ENCODE peak calls at places on chromosomes 5 and 9, in seven cellular contexts. E is mesendoderm, J is mammary epithelial cell, N is esophagus squamous epithelium, I is gastrocnemius medialis, Z is psoas muscle, C is iPS DF 6.9. U is an unnamed sample.

GRCh38 chr9:88007291-88007650 is 32.9 kb upstream of the CDK20 start:
- DNase-seq in I (no peak), Z (no peak), N (no peak), J (no peak), E (peak; percentile 51), C (no peak), U (no peak)

GRCh38 chr9:93813687-93814560 is 141.2 kb downstream of the BARX1 start:
- DNase-seq in N (no peak), C (no peak), J (no peak), I (no peak), Z (no peak), E (no peak), U (no peak)

GRCh38 chr5:143085319-143085917 is 315.2 kb downstream of the ARHGAP26 start:
- DNase-seq in J (no peak), C (no peak), N (no peak), E (no peak), I (no peak), Z (no peak), U (no peak)

GRCh38 chr9:128011071-128011817 is 30.5 kb upstream of the EEIG1 start:
- DNase-seq in Z (no peak), E (no peak), C (no peak), N (no peak), J (no peak), I (no peak), U (no peak)

GRCh38 chr5:32074401-32074800 is 99.7 kb downstream of the GOLPH3 start:
- DNase-seq in E (peak; percentile 51), N (no peak), J (no peak), Z (no peak), C (no peak), I (no peak), U (peak; percentile 37)

GRCh38 chr9:131982683-131983239 is 96.9 kb downstream of the MED27 start:
- DNase-seq in J (peak; percentile 32), I (no peak), N (no peak), E (no peak), C (no peak), Z (no peak), U (no peak)

GRCh38 chr5:83745821-83746220 is 25.2 kb upstream of the HAPLN1 start:
- DNase-seq in Z (no peak), I (no peak), C (no peak), J (no peak), N (no peak), E (no peak), U (no peak)

GRCh38 chr5:58582004-58582403 is 871 bp upstream of the RAB3C start:
- DNase-seq in N (no peak), Z (no peak), J (no peak), E (peak; percentile 51), C (no peak), I (no peak), U (no peak)

GRCh38 chr9:107390319-107390718 is 99.2 kb downstream of the KLF4 start:
- DNase-seq in C (no peak), N (no peak), E (no peak), Z (no peak), J (peak; percentile 23), I (no peak), U (no peak)

GRCh38 chr5:1551913-1552312 is 28.2 kb upstream of the LPCAT1 start:
- DNase-seq in C (no peak), Z (no peak), J (no peak), E (no peak), I (no peak), N (no peak), U (no peak)

GRCh38 chr9:120710110-120710981 is 3.9 kb downstream of the MEGF9 start:
- DNase-seq in Z (no peak), C (no peak), E (no peak), I (peak; percentile 42), N (no peak), J (peak; percentile 73), U (no peak)

GRCh38 chr5:119439140-119439625 is 13.1 kb upstream of the HSD17B4 start:
- DNase-seq in I (no peak), E (no peak), J (peak; percentile 69), N (no peak), C (no peak), Z (no peak), U (no peak)

GRCh38 chr5:76870046-76870445 is 20.2 kb downstream of the S100Z start:
- DNase-seq in J (no peak), I (no peak), C (no peak), E (peak; percentile 67), N (no peak), Z (no peak), U (no peak)

GRCh38 chr5:93829346-93829745 is 87.9 kb upstream of the POU5F2 start:
- DNase-seq in Z (no peak), N (no peak), E (no peak), J (no peak), I (no peak), C (no peak), U (no peak)

GRCh38 chr5:72380491-72381274 is 60.5 kb downstream of the PTCD2 start:
- DNase-seq in N (no peak), J (no peak), E (no peak), I (no peak), Z (no peak), C (no peak), U (no peak)

GRCh38 chr5:158701406-158702177 is 398.1 kb downstream of the EBF1 start:
- DNase-seq in J (peak; percentile 59), I (no peak), C (no peak), Z (no peak), E (no peak), N (no peak), U (no peak)

GRCh38 chr5:66223637-66224036 is 79.5 kb downstream of the SREK1 start:
- DNase-seq in J (no peak), I (no peak), Z (no peak), N (no peak), E (peak; percentile 62), C (no peak), U (no peak)

GRCh38 chr9:123637940-123638634 is 282.1 kb downstream of the CRB2 start:
- DNase-seq in I (no peak), N (no peak), C (no peak), J (no peak), E (peak; percentile 44), Z (no peak), U (no peak)

GRCh38 chr9:92094655-92095054 is 20.6 kb downstream of the SPTLC1 start:
- DNase-seq in I (no peak), E (peak; percentile 72), Z (no peak), J (no peak), C (no peak), N (no peak), U (no peak)

GRCh38 chr5:11672385-11673085 is 231.7 kb downstream of the CTNND2 start:
- DNase-seq in N (no peak), I (no peak), E (peak; percentile 5), Z (no peak), C (no peak), J (no peak), U (no peak)

GRCh38 chr5:6472792-6473191 is 24.1 kb downstream of the UBE2QL1 start:
- DNase-seq in J (no peak), I (no peak), N (no peak), C (no peak), Z (no peak), E (no peak), U (no peak)

GRCh38 chr9:126147186-126147585 is 179.4 kb upstream of the MVB12B start:
- DNase-seq in J (no peak), I (no peak), N (no peak), Z (no peak), E (no peak), C (no peak), U (no peak)

GRCh38 chr5:67644221-67644920 is 447.8 kb upstream of the CD180 start:
- DNase-seq in E (peak; percentile 4), J (no peak), C (no peak), Z (no peak), I (no peak), N (no peak), U (no peak)

GRCh38 chr5:122141751-122142150 is 12.4 kb downstream of the ZNF474 start:
- DNase-seq in N (no peak), Z (no peak), C (no peak), I (no peak), E (no peak), J (no peak), U (no peak)

GRCh38 chr9:3527653-3527960 is 1.8 kb upstream of the RFX3 start:
- DNase-seq in C (no peak), N (no peak), J (no peak), Z (no peak), I (no peak), E (no peak), U (no peak)
- H3K4me3 ChIP-seq in C (peak overlapping the region; percentile 91), N (peak overlapping the region; percentile 59), J (peak overlapping the region; percentile 78), Z (peak overlapping the region; percentile 80), I (peak overlapping the region; percentile 81), E (no peak overlapping the region), U (peak overlapping the region; percentile 85)

GRCh38 chr9:114515528-114515927 is 10.3 kb upstream of the WHRN start:
- DNase-seq in C (no peak), Z (no peak), I (no peak), E (no peak), N (no peak), J (no peak), U (no peak)
- H3K27ac ChIP-seq in C (no peak overlapping the region), Z (no peak overlapping the region), I (no peak overlapping the region), E (no peak overlapping the region), N (no peak overlapping the region), J (no peak overlapping the region), U (no peak overlapping the region)

GRCh38 chr9:112239284-112239683 is 64.2 kb upstream of the SUSD1 start:
- DNase-seq in E (peak; percentile 50), J (no peak), Z (no peak), C (no peak), N (no peak), I (no peak), U (no peak)
- H3K4me1 ChIP-seq in E (no peaks in the 10 kb centered on the region), J (peaks cover 14% of the 10 kb centered on the region), Z (no peaks in the 10 kb centered on the region), C (no peaks in the 10 kb centered on the region), N (peaks cover 11% of the 10 kb centered on the region), I (no peaks in the 10 kb centered on the region), U (no peaks in the 10 kb centered on the region)

GRCh38 chr5:173231996-173232498 is 3.0 kb downstream of the NKX2-5 start:
- DNase-seq in N (no peak), I (no peak), Z (no peak), E (peak; percentile 11), C (no peak), J (no peak), U (no peak)

GRCh38 chr5:173231381-173231766 is 3.6 kb downstream of the NKX2-5 start:
- DNase-seq in I (no peak), E (no peak), N (no peak), J (no peak), Z (no peak), C (no peak), U (no peak)

GRCh38 chr5:173234129-173234793 is 745 bp downstream of the NKX2-5 start:
- DNase-seq in J (no peak), I (no peak), N (no peak), E (peak; percentile 62), Z (no peak), C (no peak), U (peak; percentile 25)

GRCh38 chr5:173233347-173234128 is 1.5 kb downstream of the NKX2-5 start:
- DNase-seq in N (no peak), J (no peak), Z (no peak), C (no peak), E (peak; percentile 34), I (no peak), U (no peak)

GRCh38 chr5:173232499-173233346 is 2.3 kb downstream of the NKX2-5 start:
- DNase-seq in Z (no peak), I (no peak), N (no peak), E (peak; percentile 59), C (no peak), J (no peak), U (no peak)
- H3K4me3 ChIP-seq in Z (peak overlapping the region; percentile 41), I (peak overlapping the region; percentile 22), N (peak overlapping the region; percentile 20), E (no peak overlapping the region), C (no peak overlapping the region), J (no peak overlapping the region), U (peak overlapping the region; percentile 69)

GRCh38 chr9:124752967-124753366 is 18.1 kb downstream of the NR6A1 start:
- DNase-seq in I (no peak), Z (no peak), E (peak; percentile 66), N (no peak), C (no peak), J (peak; percentile 65), U (no peak)
- H3K27ac ChIP-seq in I (no peak overlapping the region), Z (no peak overlapping the region), E (no peak overlapping the region), N (no peak overlapping the region), C (no peak overlapping the region), J (no peak overlapping the region), U (no peak overlapping the region)